ENCODE peak calls at places on chromosomes 1 and 21, in four cellular contexts. G is left ventricle myocardium inferior, D is Panc1, X is HCT116. N is an unnamed sample.

GRCh38 chr1:157313240-157313807 is 175.1 kb upstream of the ETV3 start:
- DNase-seq in G (no peak), D (no peak), X (no peak), N (no peak)

GRCh38 chr1:2969011-2969869 is 52.0 kb upstream of the ACTRT2 start:
- DNase-seq in G (no peak), D (no peak), X (no peak), N (peak; percentile 20)

GRCh38 chr1:156624814-156625435 is 5.7 kb downstream of the HAPLN2 start:
- DNase-seq in G (no peak), D (no peak), X (no peak), N (no peak)

GRCh38 chr1:90133133-90133532 is 138.2 kb downstream of the ZNF326 start:
- DNase-seq in G (no peak), D (no peak), X (peak; percentile 31), N (no peak)

GRCh38 chr1:203534526-203534925 is 40.6 kb downstream of the OPTC start:
- DNase-seq in G (peak; percentile 38), D (no peak), X (no peak), N (no peak)

GRCh38 chr21:35273331-35273730 is 224.2 kb upstream of the RUNX1 start:
- DNase-seq in G (no peak), D (no peak), X (no peak), N (no peak)

GRCh38 chr1:223837206-223837605 is 8.5 kb downstream of the TP53BP2 start:
- DNase-seq in G (no peak), D (no peak), X (no peak), N (no peak)

GRCh38 chr1:231026576-231026975 is 13.5 kb downstream of the FAM89A start:
- DNase-seq in G (no peak), D (no peak), X (no peak), N (no peak)

GRCh38 chr1:112776688-112777087 is 61.6 kb upstream of the PPM1J start:
- DNase-seq in G (no peak), D (no peak), X (no peak), N (no peak)

GRCh38 chr21:38912355-38912619 is 106.6 kb downstream of the ETS2 start:
- DNase-seq in G (no peak), D (no peak), X (no peak), N (no peak)
- H3K4me1 ChIP-seq in G (peaks cover 70% of the 10 kb centered on the region), D (no peaks in the 10 kb centered on the region), X (peaks cover 57% of the 10 kb centered on the region), N (peaks cover 58% of the 10 kb centered on the region)

DNA sequence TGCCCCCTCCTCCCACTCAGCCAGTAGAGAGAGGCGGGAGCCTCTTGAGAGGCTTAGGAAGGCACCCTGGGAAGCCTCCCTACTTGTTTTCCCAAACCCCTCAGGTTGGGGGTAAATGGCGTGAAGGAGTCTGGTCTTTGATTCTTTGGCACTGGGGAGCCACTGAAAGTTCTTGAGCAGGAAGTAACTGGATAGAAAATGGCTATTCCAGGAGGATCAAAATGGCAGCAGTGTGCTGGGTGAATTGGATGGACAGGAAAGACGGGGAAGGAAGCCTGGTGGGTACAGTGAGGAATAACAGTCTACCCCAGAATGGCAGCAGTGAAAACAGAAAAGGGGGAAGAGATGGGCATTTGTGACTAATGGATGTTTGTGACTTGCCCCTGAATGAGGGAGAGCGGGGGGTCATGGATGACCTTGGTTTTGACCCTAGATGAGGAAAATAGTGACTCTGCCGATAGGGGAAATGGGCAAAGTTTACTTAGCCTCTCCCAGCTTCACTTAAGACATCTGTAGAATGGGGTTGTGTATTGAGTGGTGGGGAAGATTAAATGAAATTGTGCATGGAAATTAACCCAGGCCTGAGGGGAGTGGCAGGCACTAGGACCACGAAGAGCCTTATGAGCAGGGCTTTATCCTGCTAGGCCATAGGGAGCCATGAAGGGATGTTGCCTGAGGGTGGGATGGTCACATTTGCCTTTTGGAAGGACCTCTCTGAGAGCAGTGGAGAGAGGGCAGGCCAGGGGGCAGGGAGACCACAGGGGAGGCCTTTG is 32.7 kb downstream of the TMEM51 start:
- DNase-seq in G (no peak), D (no peak), X (no peak), N (no peak)
- H3K9me3 ChIP-seq in G (no peaks in the 10 kb centered on the region), D (no peaks in the 10 kb centered on the region), X (no peaks in the 10 kb centered on the region), N (no peaks in the 10 kb centered on the region)

GRCh38 chr1:54543729-54544496 is 4.1 kb upstream of the ACOT11 start:
- DNase-seq in G (no peak), D (no peak), X (no peak), N (no peak)

GRCh38 chr1:54545916-54546635 is 2.0 kb upstream of the ACOT11 start:
- DNase-seq in G (no peak), D (no peak), X (no peak), N (no peak)

GRCh38 chr1:54540891-54541290 is 7.1 kb upstream of the ACOT11 start:
- DNase-seq in G (no peak), D (no peak), X (no peak), N (no peak)

GRCh38 chr1:54542120-54542961 is 5.7 kb upstream of the ACOT11 start:
- DNase-seq in G (peak; percentile 59), D (no peak), X (peak; percentile 61), N (peak; percentile 68)

DNA sequence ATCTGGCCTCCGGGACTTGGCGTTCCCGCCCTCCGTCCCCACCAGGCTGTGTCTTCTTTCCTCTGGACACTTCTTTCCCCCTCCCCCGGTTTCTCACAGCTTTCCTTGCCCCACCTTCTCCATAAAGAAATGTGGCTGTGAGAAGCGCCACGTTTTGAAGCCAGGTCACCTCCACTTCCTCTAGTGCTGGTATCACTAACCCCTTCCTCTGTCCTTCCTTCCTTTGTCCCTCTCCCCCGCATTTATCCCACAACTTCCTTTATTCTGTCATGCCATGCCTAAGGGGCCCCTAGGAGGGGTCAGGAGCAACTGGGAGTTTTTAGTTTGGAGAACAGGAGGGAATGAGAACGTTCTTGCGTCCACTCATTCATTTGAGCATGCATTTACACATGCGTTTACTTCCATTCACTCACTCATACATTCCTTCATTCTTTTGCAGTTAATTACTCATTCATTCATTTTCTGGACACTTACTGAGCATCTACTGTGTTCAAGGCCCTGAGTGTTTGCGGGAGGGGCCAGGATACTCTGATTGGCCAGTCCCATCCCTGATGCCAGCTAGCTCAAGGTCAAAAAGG is 5.0 kb upstream of the ACOT11 start:
- DNase-seq in G (no peak), D (no peak), X (no peak), N (no peak)
- H3K27ac ChIP-seq in G (peak overlapping the region; percentile 73), D (no peak overlapping the region), X (peak overlapping the region; percentile 90), N (peak overlapping the region; percentile 65)

DNA sequence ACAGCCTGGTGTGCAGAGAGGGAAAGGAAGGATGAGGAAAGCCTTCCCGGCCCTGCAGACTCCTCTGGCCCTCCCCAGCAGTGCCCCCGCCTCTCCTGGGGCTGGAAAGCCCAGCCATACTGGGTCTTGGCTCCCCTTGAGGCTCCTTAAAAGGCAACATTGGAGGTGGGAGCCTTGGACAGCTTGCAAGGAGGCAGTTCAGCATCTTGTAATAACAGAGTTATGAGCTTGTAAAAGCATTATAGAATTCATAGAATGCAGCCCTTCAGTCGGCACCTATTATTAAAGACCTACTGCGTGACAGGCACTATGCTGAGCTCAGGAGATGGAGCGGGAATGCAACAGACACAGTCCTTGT is 4.2 kb downstream of the TINAGL1 start:
- DNase-seq in G (no peak), D (no peak), X (no peak), N (no peak)
- H3K4me1 ChIP-seq in G (peaks cover 88% of the 10 kb centered on the region), D (peaks cover 51% of the 10 kb centered on the region), X (peaks cover 70% of the 10 kb centered on the region), N (peaks cover 74% of the 10 kb centered on the region)

GRCh38 chr21:28397040-28397439 is 595.6 kb downstream of the LTN1 start:
- DNase-seq in G (no peak), D (no peak), X (no peak), N (no peak)

GRCh38 chr21:28402616-28402989 is 590.1 kb downstream of the LTN1 start:
- DNase-seq in G (no peak), D (no peak), X (no peak), N (no peak)
- H3K9me3 ChIP-seq in G (no peaks in the 10 kb centered on the region), D (no peaks in the 10 kb centered on the region), X (peaks cover 11% of the 10 kb centered on the region), N (no peaks in the 10 kb centered on the region)

DNA sequence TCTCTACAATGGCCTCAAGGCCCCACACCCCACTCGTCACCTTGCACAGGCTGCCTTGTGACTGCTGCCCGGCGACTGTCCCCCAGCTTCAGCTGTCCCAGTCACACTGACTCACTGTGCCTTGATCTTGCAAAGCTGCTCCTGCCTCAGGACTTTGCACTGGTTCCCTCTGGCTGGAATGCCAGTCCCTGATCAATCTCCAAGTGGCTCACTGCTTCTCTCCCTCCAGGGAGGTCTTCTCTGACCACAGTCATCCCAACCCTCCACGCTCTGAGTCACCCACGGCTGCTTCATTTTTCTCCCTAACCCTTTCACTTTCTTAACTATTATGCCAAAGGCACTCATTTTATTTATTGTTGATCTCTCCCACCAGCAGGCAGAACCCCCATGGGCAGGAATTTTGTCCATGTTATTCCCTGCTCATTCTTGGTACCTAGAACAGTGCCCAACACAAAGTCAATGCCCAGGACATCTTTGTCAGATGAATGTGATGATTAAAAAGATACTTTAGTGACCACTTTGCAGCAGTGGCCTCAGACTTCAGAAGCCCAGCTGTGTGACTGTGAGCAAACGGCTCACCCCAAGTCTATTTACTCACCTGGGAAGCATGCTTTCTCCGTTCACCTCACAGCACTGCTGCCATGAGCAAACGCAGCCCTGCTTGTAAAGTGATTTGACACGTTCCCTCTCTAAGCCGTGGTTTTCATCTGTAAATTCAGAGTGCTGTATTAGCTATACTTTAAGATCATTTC is 53.4 kb downstream of the ZBTB18 start:
- DNase-seq in G (no peak), D (no peak), X (no peak), N (no peak)
- H3K27ac ChIP-seq in G (no peak overlapping the region), D (no peak overlapping the region), X (no peak overlapping the region), N (no peak overlapping the region)

GRCh38 chr1:72109916-72110315 is 172.4 kb downstream of the NEGR1 start:
- DNase-seq in G (no peak), D (no peak), X (no peak), N (no peak)

GRCh38 chr1:72115290-72115689 is 167.0 kb downstream of the NEGR1 start:
- DNase-seq in G (no peak), D (no peak), X (no peak), N (no peak)

GRCh38 chr1:72117621-72118020 is 164.7 kb downstream of the NEGR1 start:
- DNase-seq in G (no peak), D (no peak), X (no peak), N (no peak)

DNA sequence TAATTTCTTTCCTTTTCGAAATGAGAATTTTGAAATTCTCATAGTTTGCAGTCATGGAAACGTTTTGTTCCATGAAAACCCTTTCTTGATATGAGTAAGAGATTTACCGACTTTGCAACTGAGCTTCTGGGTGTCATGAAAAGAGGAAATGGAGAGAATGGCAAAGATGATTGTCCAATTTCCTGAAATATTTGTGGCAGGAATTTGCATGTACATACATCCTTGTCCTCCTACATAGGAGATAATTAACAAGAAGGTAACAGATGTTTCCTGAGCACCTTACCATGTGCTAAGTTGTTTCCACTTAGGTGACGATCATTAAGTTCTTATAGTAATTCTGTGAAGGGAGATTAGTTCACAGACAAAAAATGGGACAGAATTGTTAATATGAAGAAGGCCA is 170.7 kb downstream of the NEGR1 start:
- DNase-seq in G (no peak), D (no peak), X (no peak), N (no peak)
- H3K4me1 ChIP-seq in G (no peaks in the 10 kb centered on the region), D (no peaks in the 10 kb centered on the region), X (no peaks in the 10 kb centered on the region), N (no peaks in the 10 kb centered on the region)